ENCODE peak calls at places on chromosomes 1 and 21, in seven cellular contexts. One of them, this sample, is unnamed.

GRCh38 chr1:145999321-146000024 is 3.1 kb upstream of the TXNIP start:
- DNase-seq in lower leg skin: no peak
- DNase-seq in esophagus squamous epithelium: no peak
- DNase-seq in progenitor cell of endocrine pancreas: no peak
- DNase-seq in cardiac muscle cell: no peak
- DNase-seq in HFFc6: no peak
- DNase-seq in D721Med: no peak
- DNase-seq in this sample: no peak

GRCh38 chr1:8985915-8986813 is 40.1 kb downstream of the SLC2A7 start:
- DNase-seq in D721Med: no peak
- DNase-seq in progenitor cell of endocrine pancreas: no peak
- DNase-seq in cardiac muscle cell: no peak
- DNase-seq in HFFc6: peak; percentile 98
- DNase-seq in lower leg skin: peak; percentile 94
- DNase-seq in esophagus squamous epithelium: no peak
- DNase-seq in this sample: no peak

GRCh38 chr1:2050793-2051682 is 827 bp downstream of the PRKCZ start:
- DNase-seq in progenitor cell of endocrine pancreas: peak; percentile 38
- DNase-seq in D721Med: no peak
- DNase-seq in lower leg skin: no peak
- DNase-seq in cardiac muscle cell: peak; percentile 44
- DNase-seq in esophagus squamous epithelium: no peak
- DNase-seq in HFFc6: no peak
- DNase-seq in this sample: peak; percentile 46

GRCh38 chr21:42063206-42063577 is 7.9 kb upstream of the UMODL1 start:
- DNase-seq in HFFc6: no peak
- DNase-seq in lower leg skin: no peak
- DNase-seq in esophagus squamous epithelium: no peak
- DNase-seq in cardiac muscle cell: no peak
- DNase-seq in D721Med: no peak
- DNase-seq in progenitor cell of endocrine pancreas: no peak
- DNase-seq in this sample: no peak

GRCh38 chr1:177780096-177780700 is 189.7 kb downstream of the SEC16B start:
- DNase-seq in cardiac muscle cell: peak; percentile 64
- DNase-seq in HFFc6: peak; percentile 42
- DNase-seq in progenitor cell of endocrine pancreas: no peak
- DNase-seq in D721Med: peak; percentile 36
- DNase-seq in esophagus squamous epithelium: no peak
- DNase-seq in lower leg skin: no peak
- DNase-seq in this sample: no peak

GRCh38 chr1:224407546-224408293 is 26.9 kb downstream of the WDR26 start:
- DNase-seq in esophagus squamous epithelium: no peak
- DNase-seq in lower leg skin: no peak
- DNase-seq in cardiac muscle cell: no peak
- DNase-seq in HFFc6: no peak
- DNase-seq in D721Med: no peak
- DNase-seq in progenitor cell of endocrine pancreas: no peak
- DNase-seq in this sample: no peak

GRCh38 chr1:114510235-114511047 is 562 bp downstream of the TRIM33 start:
- DNase-seq in HFFc6: peak; percentile 8
- DNase-seq in lower leg skin: peak; percentile 87
- DNase-seq in D721Med: no peak
- DNase-seq in progenitor cell of endocrine pancreas: peak; percentile 38
- DNase-seq in cardiac muscle cell: peak; percentile 61
- DNase-seq in esophagus squamous epithelium: no peak
- DNase-seq in this sample: peak; percentile 57

GRCh38 chr1:43446388-43446740 is 7.4 kb downstream of the HYI start:
- DNase-seq in lower leg skin: peak; percentile 68
- DNase-seq in D721Med: no peak
- DNase-seq in HFFc6: peak; percentile 12
- DNase-seq in cardiac muscle cell: no peak
- DNase-seq in esophagus squamous epithelium: no peak
- DNase-seq in progenitor cell of endocrine pancreas: no peak
- DNase-seq in this sample: no peak

GRCh38 chr1:230618537-230618936 is 23.7 kb upstream of the COG2 start:
- DNase-seq in HFFc6: no peak
- DNase-seq in D721Med: no peak
- DNase-seq in cardiac muscle cell: no peak
- DNase-seq in lower leg skin: no peak
- DNase-seq in progenitor cell of endocrine pancreas: no peak
- DNase-seq in esophagus squamous epithelium: no peak
- DNase-seq in this sample: no peak

DNA sequence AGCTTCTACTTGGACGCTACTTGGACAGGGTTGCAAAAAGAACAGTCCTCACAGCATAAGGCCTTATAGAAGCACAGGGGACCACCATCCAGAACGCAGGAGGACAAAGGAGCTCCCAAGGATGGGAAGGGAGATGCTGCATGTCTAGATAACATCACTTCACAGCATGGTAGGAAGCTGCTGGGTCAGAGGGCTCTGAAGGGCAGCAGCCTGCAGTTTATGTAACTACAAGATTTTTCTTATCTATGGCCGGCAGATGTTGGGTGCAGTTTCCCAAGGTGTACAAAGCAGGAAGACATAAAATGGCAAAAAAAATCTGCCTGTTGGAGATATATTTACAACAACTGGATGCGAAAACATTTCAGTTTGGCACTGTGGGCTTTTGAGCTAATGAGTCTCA is 45.3 kb upstream of the SLC5A9 start:
- DNase-seq in D721Med: no peak
- DNase-seq in HFFc6: no peak
- DNase-seq in esophagus squamous epithelium: no peak
- DNase-seq in cardiac muscle cell: no peak
- DNase-seq in progenitor cell of endocrine pancreas: no peak
- DNase-seq in lower leg skin: no peak
- DNase-seq in this sample: no peak
- TF ChIP-seq CTCF in D721Med: no peak
- TF ChIP-seq CTCF in HFFc6: no peak
- TF ChIP-seq CTCF in esophagus squamous epithelium: no peak
- TF ChIP-seq CTCF in cardiac muscle cell: no peak
- TF ChIP-seq CTCF in progenitor cell of endocrine pancreas: no peak
- TF ChIP-seq CTCF in lower leg skin: no peak
- TF ChIP-seq CTCF in this sample: no peak

DNA sequence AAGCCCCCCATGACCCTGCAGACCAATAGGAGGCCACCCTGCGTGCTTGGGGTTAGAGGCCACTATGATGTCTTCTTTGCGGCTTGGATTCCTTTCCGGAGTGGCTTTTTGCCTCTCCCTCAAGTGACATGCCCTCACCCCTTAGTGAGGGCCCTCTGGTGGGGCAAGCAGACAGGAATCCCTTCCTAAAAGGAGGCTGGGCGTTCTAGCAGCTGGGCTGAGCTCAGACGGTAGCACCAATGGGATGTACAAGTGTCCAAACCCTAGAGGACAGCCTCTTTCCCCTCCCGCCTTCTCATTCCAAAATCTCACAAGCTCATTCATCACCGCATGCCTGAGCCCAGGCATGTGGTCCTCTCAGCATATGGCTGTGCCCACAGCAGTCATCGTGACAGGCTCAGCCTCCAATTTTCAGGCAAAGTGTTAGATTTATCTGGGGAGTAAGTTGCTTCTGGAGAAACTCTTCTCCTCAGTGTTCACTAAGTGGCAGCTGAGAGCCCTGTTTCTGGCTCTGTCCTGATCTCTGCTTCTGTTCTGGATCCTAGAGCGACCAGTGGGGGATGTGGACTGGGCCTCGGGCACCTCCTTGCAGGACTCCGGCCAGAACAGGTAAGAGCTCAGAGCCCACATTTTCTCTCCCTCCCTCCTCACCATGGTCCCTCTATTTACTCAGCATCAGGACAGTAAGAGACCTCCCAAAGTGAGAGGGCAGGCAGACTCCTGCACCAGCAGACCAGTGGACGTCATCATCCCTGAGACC is 4.8 kb downstream of the KIAA1614 start:
- DNase-seq in progenitor cell of endocrine pancreas: no peak
- DNase-seq in D721Med: no peak
- DNase-seq in cardiac muscle cell: no peak
- DNase-seq in lower leg skin: no peak
- DNase-seq in esophagus squamous epithelium: no peak
- DNase-seq in HFFc6: no peak
- DNase-seq in this sample: no peak
- TF ChIP-seq CTCF in progenitor cell of endocrine pancreas: no peak
- TF ChIP-seq CTCF in D721Med: no peak
- TF ChIP-seq CTCF in cardiac muscle cell: peak; percentile 22
- TF ChIP-seq CTCF in lower leg skin: no peak
- TF ChIP-seq CTCF in esophagus squamous epithelium: no peak
- TF ChIP-seq CTCF in HFFc6: peak; percentile 14
- TF ChIP-seq CTCF in this sample: no peak

GRCh38 chr1:98661544-98662353 is at the start of gene SNX7:
- DNase-seq in progenitor cell of endocrine pancreas: peak; percentile 85
- DNase-seq in HFFc6: peak; percentile 72
- DNase-seq in lower leg skin: peak; percentile 96
- DNase-seq in esophagus squamous epithelium: no peak
- DNase-seq in cardiac muscle cell: peak; percentile 92
- DNase-seq in D721Med: peak; percentile 34
- DNase-seq in this sample: peak; percentile 90
- TF ChIP-seq CTCF in progenitor cell of endocrine pancreas: peak; percentile 62
- TF ChIP-seq CTCF in HFFc6: peak; percentile 69
- TF ChIP-seq CTCF in lower leg skin: no peak
- TF ChIP-seq CTCF in esophagus squamous epithelium: peak; percentile 11
- TF ChIP-seq CTCF in cardiac muscle cell: peak; percentile 21
- TF ChIP-seq CTCF in D721Med: peak; percentile 7
- TF ChIP-seq CTCF in this sample: peak; percentile 20

DNA sequence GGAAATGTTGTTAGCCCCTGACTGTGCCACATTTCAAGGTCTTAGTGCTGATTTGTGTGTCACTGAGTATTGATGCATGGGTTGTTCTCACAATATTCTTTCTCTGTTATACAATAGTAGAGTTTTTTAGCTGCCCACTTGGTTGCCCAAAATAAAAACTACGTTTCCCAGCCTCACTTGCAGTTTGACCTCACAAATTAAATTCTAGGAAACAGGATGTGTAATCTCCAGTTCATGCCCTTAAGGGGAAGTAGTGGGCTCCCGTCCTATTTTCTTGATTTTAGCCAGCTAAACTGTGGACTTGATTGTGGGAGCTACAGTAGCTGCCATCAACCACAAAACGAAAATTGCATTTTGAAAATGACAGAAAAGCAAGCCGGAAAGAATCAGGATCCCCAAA is 27.3 kb upstream of the LAMC1 start:
- DNase-seq in progenitor cell of endocrine pancreas: no peak
- DNase-seq in HFFc6: no peak
- DNase-seq in lower leg skin: no peak
- DNase-seq in cardiac muscle cell: no peak
- DNase-seq in D721Med: no peak
- DNase-seq in esophagus squamous epithelium: no peak
- DNase-seq in this sample: no peak
- TF ChIP-seq CTCF in progenitor cell of endocrine pancreas: no peak
- TF ChIP-seq CTCF in HFFc6: no peak
- TF ChIP-seq CTCF in lower leg skin: no peak
- TF ChIP-seq CTCF in cardiac muscle cell: no peak
- TF ChIP-seq CTCF in D721Med: no peak
- TF ChIP-seq CTCF in esophagus squamous epithelium: no peak
- TF ChIP-seq CTCF in this sample: no peak

DNA sequence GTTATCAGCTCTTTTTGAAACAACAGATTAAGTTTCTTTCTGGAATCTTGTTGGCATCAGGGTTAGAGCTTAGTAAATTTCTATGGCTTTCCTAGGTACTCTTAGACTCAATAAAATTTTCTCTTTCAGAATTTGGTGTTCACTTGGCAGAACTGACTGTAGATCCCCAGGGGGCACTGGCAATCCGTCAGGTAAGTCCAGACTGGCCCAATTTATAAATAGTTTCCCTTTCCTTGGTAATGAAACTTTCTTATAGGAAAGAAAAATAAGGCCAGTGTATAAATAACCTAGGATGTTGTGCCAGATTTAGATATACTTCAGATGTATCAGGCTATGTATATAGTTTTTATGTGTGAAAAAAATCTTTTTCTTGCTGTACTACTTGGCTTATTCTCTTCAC is 18.2 kb downstream of the IPO9 start:
- DNase-seq in esophagus squamous epithelium: no peak
- DNase-seq in progenitor cell of endocrine pancreas: no peak
- DNase-seq in D721Med: no peak
- DNase-seq in lower leg skin: no peak
- DNase-seq in HFFc6: no peak
- DNase-seq in cardiac muscle cell: no peak
- DNase-seq in this sample: no peak
- TF ChIP-seq CTCF in esophagus squamous epithelium: no peak
- TF ChIP-seq CTCF in progenitor cell of endocrine pancreas: no peak
- TF ChIP-seq CTCF in D721Med: no peak
- TF ChIP-seq CTCF in lower leg skin: no peak
- TF ChIP-seq CTCF in HFFc6: no peak
- TF ChIP-seq CTCF in cardiac muscle cell: no peak
- TF ChIP-seq CTCF in this sample: no peak